ENCODE peak calls at places on chromosome 20, in seven cellular contexts. One of them, this sample, is unnamed.
A peak's percentile ranks its signal among the peaks of the same experiment; 100 is the strongest.

GRCh38 chr20:13913517-13913916 is 76.9 kb downstream of the SEL1L2 start:
- DNase-seq in gastrocnemius medialis: no peak
- DNase-seq in H1: no peak
- DNase-seq in GM23338: no peak
- DNase-seq in astrocyte: no peak
- DNase-seq in CD4-positive, CD25-positive, alpha-beta regulatory T cell: no peak
- DNase-seq in heart left ventricle: no peak
- DNase-seq in this sample: no peak

GRCh38 chr20:57748601-57749130 is 38.9 kb upstream of the PMEPA1 start:
- DNase-seq in GM23338: no peak
- DNase-seq in CD4-positive, CD25-positive, alpha-beta regulatory T cell: peak; percentile 5
- DNase-seq in H1: no peak
- DNase-seq in heart left ventricle: peak; percentile 93
- DNase-seq in astrocyte: peak; percentile 80
- DNase-seq in gastrocnemius medialis: peak; percentile 43
- DNase-seq in this sample: peak; percentile 96

GRCh38 chr20:38982291-38982690 is 20.1 kb downstream of the DHX35 start:
- DNase-seq in CD4-positive, CD25-positive, alpha-beta regulatory T cell: no peak
- DNase-seq in gastrocnemius medialis: no peak
- DNase-seq in astrocyte: no peak
- DNase-seq in H1: no peak
- DNase-seq in heart left ventricle: no peak
- DNase-seq in GM23338: no peak
- DNase-seq in this sample: no peak

GRCh38 chr20:38114353-38114791 is 50.7 kb downstream of the TGM2 start:
- DNase-seq in GM23338: no peak
- DNase-seq in CD4-positive, CD25-positive, alpha-beta regulatory T cell: no peak
- DNase-seq in heart left ventricle: no peak
- DNase-seq in gastrocnemius medialis: no peak
- DNase-seq in H1: no peak
- DNase-seq in astrocyte: peak; percentile 70
- DNase-seq in this sample: no peak

GRCh38 chr20:6769953-6770831 is 2.7 kb downstream of the BMP2 start:
- DNase-seq in H1: no peak
- DNase-seq in astrocyte: peak; percentile 23
- DNase-seq in GM23338: peak; percentile 63
- DNase-seq in heart left ventricle: peak; percentile 38
- DNase-seq in gastrocnemius medialis: no peak
- DNase-seq in CD4-positive, CD25-positive, alpha-beta regulatory T cell: no peak
- DNase-seq in this sample: peak; percentile 90

GRCh38 chr20:37395411-37395800 is 49.5 kb downstream of the SRC start:
- DNase-seq in CD4-positive, CD25-positive, alpha-beta regulatory T cell: no peak
- DNase-seq in gastrocnemius medialis: no peak
- DNase-seq in GM23338: no peak
- DNase-seq in heart left ventricle: no peak
- DNase-seq in H1: no peak
- DNase-seq in astrocyte: no peak
- DNase-seq in this sample: peak; percentile 54

GRCh38 chr20:54619181-54619580 is 143.8 kb downstream of the DOK5 start:
- DNase-seq in GM23338: no peak
- DNase-seq in gastrocnemius medialis: peak; percentile 42
- DNase-seq in CD4-positive, CD25-positive, alpha-beta regulatory T cell: no peak
- DNase-seq in H1: no peak
- DNase-seq in heart left ventricle: no peak
- DNase-seq in astrocyte: no peak
- DNase-seq in this sample: no peak

GRCh38 chr20:55057779-55058415 is 582.5 kb downstream of the DOK5 start:
- DNase-seq in CD4-positive, CD25-positive, alpha-beta regulatory T cell: no peak
- DNase-seq in astrocyte: no peak
- DNase-seq in gastrocnemius medialis: no peak
- DNase-seq in H1: no peak
- DNase-seq in GM23338: no peak
- DNase-seq in heart left ventricle: no peak
- DNase-seq in this sample: no peak

GRCh38 chr20:2869381-2869780 is 3.9 kb upstream of the PTPRA start:
- DNase-seq in GM23338: no peak
- DNase-seq in astrocyte: no peak
- DNase-seq in H1: no peak
- DNase-seq in CD4-positive, CD25-positive, alpha-beta regulatory T cell: no peak
- DNase-seq in heart left ventricle: no peak
- DNase-seq in gastrocnemius medialis: no peak
- DNase-seq in this sample: no peak

GRCh38 chr20:10861086-10861485 is 187.3 kb upstream of the JAG1 start:
- DNase-seq in astrocyte: peak; percentile 96
- DNase-seq in H1: no peak
- DNase-seq in CD4-positive, CD25-positive, alpha-beta regulatory T cell: no peak
- DNase-seq in heart left ventricle: no peak
- DNase-seq in gastrocnemius medialis: no peak
- DNase-seq in GM23338: no peak
- DNase-seq in this sample: no peak

GRCh38 chr20:17630151-17630805 is 51.8 kb downstream of the RRBP1 start:
- DNase-seq in heart left ventricle: peak; percentile 15
- DNase-seq in astrocyte: no peak
- DNase-seq in GM23338: no peak
- DNase-seq in H1: no peak
- DNase-seq in CD4-positive, CD25-positive, alpha-beta regulatory T cell: no peak
- DNase-seq in gastrocnemius medialis: no peak
- DNase-seq in this sample: no peak

GRCh38 chr20:40807771-40808170 is 118.7 kb upstream of the MAFB start:
- DNase-seq in heart left ventricle: no peak
- DNase-seq in GM23338: no peak
- DNase-seq in H1: no peak
- DNase-seq in astrocyte: no peak
- DNase-seq in gastrocnemius medialis: no peak
- DNase-seq in CD4-positive, CD25-positive, alpha-beta regulatory T cell: no peak
- DNase-seq in this sample: no peak

GRCh38 chr20:33521461-33521860 is 31.6 kb downstream of the CBFA2T2 start:
- DNase-seq in heart left ventricle: no peak
- DNase-seq in astrocyte: no peak
- DNase-seq in gastrocnemius medialis: no peak
- DNase-seq in CD4-positive, CD25-positive, alpha-beta regulatory T cell: no peak
- DNase-seq in H1: no peak
- DNase-seq in GM23338: no peak
- DNase-seq in this sample: no peak

GRCh38 chr20:8144282-8145245 is 12.5 kb downstream of the PLCB1 start:
- DNase-seq in heart left ventricle: no peak
- DNase-seq in H1: no peak
- DNase-seq in GM23338: peak; percentile 8
- DNase-seq in astrocyte: peak; percentile 92
- DNase-seq in gastrocnemius medialis: no peak
- DNase-seq in CD4-positive, CD25-positive, alpha-beta regulatory T cell: no peak
- DNase-seq in this sample: no peak

DNA sequence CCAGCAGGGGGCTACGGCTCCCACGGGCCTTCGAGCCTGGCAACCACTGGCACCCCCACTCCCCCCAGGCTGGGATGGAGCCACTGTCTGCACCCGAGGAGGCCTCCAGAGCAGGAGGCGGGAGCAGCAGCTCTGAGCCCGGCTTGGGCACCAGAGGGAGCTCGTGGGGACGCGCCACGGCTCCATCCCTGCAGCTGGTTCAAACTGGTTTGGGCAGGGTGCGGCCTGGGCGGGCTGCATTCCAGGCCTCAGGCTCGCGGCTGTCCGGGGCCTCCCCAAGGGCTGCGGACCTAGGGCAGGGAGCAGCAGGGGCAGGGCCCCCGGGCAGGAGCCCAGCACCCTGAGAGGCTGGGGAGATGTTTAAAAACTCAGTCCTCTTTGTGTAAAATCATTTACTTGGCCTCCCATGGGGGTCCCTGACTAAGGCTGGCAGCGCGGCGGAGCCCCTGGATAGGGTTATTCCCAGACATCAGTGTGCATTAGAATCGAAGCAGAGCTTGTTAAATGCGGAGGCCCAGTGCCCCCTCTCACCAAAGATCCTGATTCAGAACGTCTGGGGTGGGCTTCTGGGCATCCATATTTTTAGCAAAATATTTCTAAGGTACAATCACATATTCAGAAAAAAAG is 4.1 kb upstream of the BCAS4 start:
- DNase-seq in gastrocnemius medialis: peak; percentile 40
- DNase-seq in GM23338: peak; percentile 96
- DNase-seq in heart left ventricle: peak; percentile 92
- DNase-seq in H1: peak; percentile 78
- DNase-seq in astrocyte: peak; percentile 71
- DNase-seq in CD4-positive, CD25-positive, alpha-beta regulatory T cell: peak; percentile 65
- DNase-seq in this sample: peak; percentile 95
- H3K4me3 ChIP-seq in gastrocnemius medialis: peak overlapping the region; percentile 28
- H3K4me3 ChIP-seq in GM23338: no peak overlapping the region
- H3K4me3 ChIP-seq in heart left ventricle: peak overlapping the region; percentile 44
- H3K4me3 ChIP-seq in H1: peak overlapping the region; percentile 29
- H3K4me3 ChIP-seq in astrocyte: no peak overlapping the region
- H3K4me3 ChIP-seq in CD4-positive, CD25-positive, alpha-beta regulatory T cell: no peak overlapping the region
- H3K4me3 ChIP-seq in this sample: no peak overlapping the region

GRCh38 chr20:51284161-51284560 is 258.4 kb downstream of the NFATC2 start:
- DNase-seq in CD4-positive, CD25-positive, alpha-beta regulatory T cell: no peak
- DNase-seq in heart left ventricle: no peak
- DNase-seq in H1: no peak
- DNase-seq in gastrocnemius medialis: no peak
- DNase-seq in GM23338: no peak
- DNase-seq in astrocyte: no peak
- DNase-seq in this sample: no peak

GRCh38 chr20:51287628-51288413 is 254.7 kb downstream of the NFATC2 start:
- DNase-seq in GM23338: no peak
- DNase-seq in astrocyte: no peak
- DNase-seq in H1: no peak
- DNase-seq in CD4-positive, CD25-positive, alpha-beta regulatory T cell: no peak
- DNase-seq in gastrocnemius medialis: no peak
- DNase-seq in heart left ventricle: no peak
- DNase-seq in this sample: no peak

GRCh38 chr20:51284871-51285270 is 257.6 kb downstream of the NFATC2 start:
- DNase-seq in GM23338: no peak
- DNase-seq in astrocyte: no peak
- DNase-seq in gastrocnemius medialis: no peak
- DNase-seq in H1: no peak
- DNase-seq in heart left ventricle: no peak
- DNase-seq in CD4-positive, CD25-positive, alpha-beta regulatory T cell: no peak
- DNase-seq in this sample: no peak

GRCh38 chr20:51286758-51287157 is 255.8 kb downstream of the NFATC2 start:
- DNase-seq in GM23338: no peak
- DNase-seq in heart left ventricle: no peak
- DNase-seq in H1: no peak
- DNase-seq in astrocyte: no peak
- DNase-seq in gastrocnemius medialis: no peak
- DNase-seq in CD4-positive, CD25-positive, alpha-beta regulatory T cell: no peak
- DNase-seq in this sample: no peak

DNA sequence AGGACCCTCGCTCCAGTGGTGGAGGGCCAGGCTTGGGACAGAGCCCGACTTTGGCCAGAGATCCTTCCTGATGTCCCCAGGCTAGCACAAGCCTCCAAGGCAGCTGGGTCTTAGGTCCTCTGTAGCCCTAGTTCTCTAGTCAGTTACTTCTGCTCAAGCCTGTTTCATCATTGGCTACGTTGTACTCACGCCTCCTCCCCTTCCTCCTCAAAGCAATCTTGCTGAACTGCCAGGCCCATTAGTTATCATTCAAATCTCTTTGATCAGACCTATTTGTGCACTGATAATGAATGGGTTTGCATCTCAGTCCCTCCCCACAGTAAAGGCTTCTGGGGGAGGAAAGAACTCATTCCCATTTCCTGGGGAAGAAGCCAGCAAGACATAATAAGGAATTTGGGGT is 256.8 kb downstream of the NFATC2 start:
- DNase-seq in heart left ventricle: no peak
- DNase-seq in astrocyte: no peak
- DNase-seq in CD4-positive, CD25-positive, alpha-beta regulatory T cell: no peak
- DNase-seq in GM23338: no peak
- DNase-seq in gastrocnemius medialis: no peak
- DNase-seq in H1: no peak
- DNase-seq in this sample: no peak
- H3K27ac ChIP-seq in heart left ventricle: no peak overlapping the region
- H3K27ac ChIP-seq in astrocyte: no peak overlapping the region
- H3K27ac ChIP-seq in CD4-positive, CD25-positive, alpha-beta regulatory T cell: no peak overlapping the region
- H3K27ac ChIP-seq in GM23338: no peak overlapping the region
- H3K27ac ChIP-seq in gastrocnemius medialis: no peak overlapping the region
- H3K27ac ChIP-seq in H1: no peak overlapping the region
- H3K27ac ChIP-seq in this sample: no peak overlapping the region

GRCh38 chr20:62923669-62924566 is 2.4 kb downstream of the DIDO1 start:
- DNase-seq in gastrocnemius medialis: no peak
- DNase-seq in H1: no peak
- DNase-seq in astrocyte: no peak
- DNase-seq in CD4-positive, CD25-positive, alpha-beta regulatory T cell: no peak
- DNase-seq in GM23338: no peak
- DNase-seq in heart left ventricle: no peak
- DNase-seq in this sample: no peak
- H3K4me3 ChIP-seq in gastrocnemius medialis: peak overlapping the region; percentile 85
- H3K4me3 ChIP-seq in H1: peak overlapping the region; percentile 99
- H3K4me3 ChIP-seq in astrocyte: peak overlapping the region; percentile 82
- H3K4me3 ChIP-seq in CD4-positive, CD25-positive, alpha-beta regulatory T cell: peak overlapping the region; percentile 99
- H3K4me3 ChIP-seq in GM23338: peak overlapping the region; percentile 95
- H3K4me3 ChIP-seq in heart left ventricle: peak overlapping the region; percentile 95
- H3K4me3 ChIP-seq in this sample: no peak overlapping the region

GRCh38 chr20:49809803-49810359 is 2.7 kb upstream of the SLC9A8 start:
- DNase-seq in heart left ventricle: no peak
- DNase-seq in astrocyte: no peak
- DNase-seq in CD4-positive, CD25-positive, alpha-beta regulatory T cell: no peak
- DNase-seq in H1: no peak
- DNase-seq in gastrocnemius medialis: no peak
- DNase-seq in GM23338: no peak
- DNase-seq in this sample: no peak
- H3K27ac ChIP-seq in heart left ventricle: no peak overlapping the region
- H3K27ac ChIP-seq in astrocyte: no peak overlapping the region
- H3K27ac ChIP-seq in CD4-positive, CD25-positive, alpha-beta regulatory T cell: no peak overlapping the region
- H3K27ac ChIP-seq in H1: no peak overlapping the region
- H3K27ac ChIP-seq in gastrocnemius medialis: no peak overlapping the region
- H3K27ac ChIP-seq in GM23338: no peak overlapping the region
- H3K27ac ChIP-seq in this sample: no peak overlapping the region

GRCh38 chr20:46663531-46663930 is 12.3 kb upstream of the SLC13A3 start:
- DNase-seq in gastrocnemius medialis: no peak
- DNase-seq in CD4-positive, CD25-positive, alpha-beta regulatory T cell: no peak
- DNase-seq in H1: no peak
- DNase-seq in GM23338: no peak
- DNase-seq in astrocyte: no peak
- DNase-seq in heart left ventricle: no peak
- DNase-seq in this sample: no peak

GRCh38 chr20:46670228-46670584 is 18.9 kb upstream of the SLC13A3 start:
- DNase-seq in astrocyte: no peak
- DNase-seq in GM23338: no peak
- DNase-seq in gastrocnemius medialis: no peak
- DNase-seq in CD4-positive, CD25-positive, alpha-beta regulatory T cell: no peak
- DNase-seq in heart left ventricle: no peak
- DNase-seq in H1: no peak
- DNase-seq in this sample: no peak

GRCh38 chr20:46666818-46667515 is 15.7 kb upstream of the SLC13A3 start:
- DNase-seq in heart left ventricle: no peak
- DNase-seq in CD4-positive, CD25-positive, alpha-beta regulatory T cell: no peak
- DNase-seq in H1: no peak
- DNase-seq in GM23338: no peak
- DNase-seq in gastrocnemius medialis: no peak
- DNase-seq in astrocyte: no peak
- DNase-seq in this sample: no peak

GRCh38 chr20:46665602-46666001 is 14.3 kb upstream of the SLC13A3 start:
- DNase-seq in H1: no peak
- DNase-seq in astrocyte: no peak
- DNase-seq in gastrocnemius medialis: no peak
- DNase-seq in heart left ventricle: no peak
- DNase-seq in CD4-positive, CD25-positive, alpha-beta regulatory T cell: no peak
- DNase-seq in GM23338: no peak
- DNase-seq in this sample: no peak

DNA sequence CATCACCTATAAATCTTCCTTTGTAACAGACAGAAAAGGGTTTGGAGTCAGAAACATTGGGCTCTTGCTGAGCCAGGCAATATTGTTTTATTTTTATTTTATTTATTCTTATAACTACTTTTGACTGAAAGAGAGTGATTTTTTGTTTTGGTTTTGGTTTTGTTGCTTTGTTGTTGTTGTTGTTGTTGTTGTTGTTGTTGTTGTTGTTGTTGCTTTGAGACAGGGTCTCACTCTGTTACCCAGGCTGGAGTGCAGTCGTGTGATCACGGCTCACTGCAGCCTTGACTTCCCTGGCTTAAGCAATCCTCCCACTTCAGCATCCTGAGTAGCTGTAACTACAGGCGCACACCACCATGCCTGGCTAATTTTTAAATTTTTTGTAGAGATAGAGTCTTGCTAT is 15.0 kb upstream of the SLC13A3 start:
- DNase-seq in GM23338: no peak
- DNase-seq in heart left ventricle: no peak
- DNase-seq in CD4-positive, CD25-positive, alpha-beta regulatory T cell: no peak
- DNase-seq in gastrocnemius medialis: no peak
- DNase-seq in astrocyte: no peak
- DNase-seq in H1: no peak
- DNase-seq in this sample: no peak
- H3K4me3 ChIP-seq in GM23338: no peak overlapping the region
- H3K4me3 ChIP-seq in heart left ventricle: no peak overlapping the region
- H3K4me3 ChIP-seq in CD4-positive, CD25-positive, alpha-beta regulatory T cell: no peak overlapping the region
- H3K4me3 ChIP-seq in gastrocnemius medialis: no peak overlapping the region
- H3K4me3 ChIP-seq in astrocyte: no peak overlapping the region
- H3K4me3 ChIP-seq in H1: no peak overlapping the region
- H3K4me3 ChIP-seq in this sample: no peak overlapping the region

This sample was measured in aorta.